ENCODE peak calls at places on chromosomes 12 and 14, in ten cellular contexts. One of them, this sample, is unnamed.

GRCh38 chr12:26128180-26128579 is 3.3 kb upstream of the BHLHE41 start:
- DNase-seq in breast epithelium: no peak
- DNase-seq in fibroblast of pulmonary artery: no peak
- DNase-seq in neural crest cell: no peak
- DNase-seq in nephron progenitor cell: no peak
- DNase-seq in midbrain: no peak
- DNase-seq in fibroblast of lung: no peak
- DNase-seq in T-helper 2 cell: no peak
- DNase-seq in transverse colon: no peak
- DNase-seq in AG04450: no peak
- DNase-seq in this sample: no peak

GRCh38 chr12:12887471-12887870 is 3.9 kb upstream of the GPRC5A start:
- DNase-seq in breast epithelium: no peak
- DNase-seq in T-helper 2 cell: no peak
- DNase-seq in midbrain: no peak
- DNase-seq in AG04450: no peak
- DNase-seq in neural crest cell: no peak
- DNase-seq in fibroblast of pulmonary artery: no peak
- DNase-seq in fibroblast of lung: no peak
- DNase-seq in transverse colon: no peak
- DNase-seq in nephron progenitor cell: no peak
- DNase-seq in this sample: no peak

GRCh38 chr14:90693413-90693812 is 122.8 kb downstream of the TTC7B start:
- DNase-seq in AG04450: no peak
- DNase-seq in transverse colon: no peak
- DNase-seq in fibroblast of pulmonary artery: no peak
- DNase-seq in neural crest cell: no peak
- DNase-seq in breast epithelium: no peak
- DNase-seq in nephron progenitor cell: no peak
- DNase-seq in midbrain: no peak
- DNase-seq in fibroblast of lung: no peak
- DNase-seq in T-helper 2 cell: no peak
- DNase-seq in this sample: no peak

GRCh38 chr12:615620-616019 is 47.6 kb downstream of the NINJ2 start:
- DNase-seq in T-helper 2 cell: no peak
- DNase-seq in breast epithelium: no peak
- DNase-seq in neural crest cell: no peak
- DNase-seq in AG04450: no peak
- DNase-seq in fibroblast of lung: no peak
- DNase-seq in fibroblast of pulmonary artery: peak; percentile 25
- DNase-seq in midbrain: no peak
- DNase-seq in nephron progenitor cell: no peak
- DNase-seq in transverse colon: no peak
- DNase-seq in this sample: no peak

GRCh38 chr12:80441921-80442320 is 2.1 kb upstream of the PTPRQ start:
- DNase-seq in neural crest cell: no peak
- DNase-seq in T-helper 2 cell: no peak
- DNase-seq in fibroblast of lung: peak; percentile 95
- DNase-seq in breast epithelium: no peak
- DNase-seq in nephron progenitor cell: no peak
- DNase-seq in midbrain: no peak
- DNase-seq in fibroblast of pulmonary artery: peak; percentile 76
- DNase-seq in AG04450: no peak
- DNase-seq in transverse colon: no peak
- DNase-seq in this sample: peak; percentile 14

GRCh38 chr12:68012712-68013111 is 23.5 kb downstream of the IFNG-AS1 start:
- DNase-seq in fibroblast of pulmonary artery: no peak
- DNase-seq in nephron progenitor cell: no peak
- DNase-seq in AG04450: no peak
- DNase-seq in T-helper 2 cell: no peak
- DNase-seq in fibroblast of lung: no peak
- DNase-seq in transverse colon: no peak
- DNase-seq in midbrain: no peak
- DNase-seq in breast epithelium: no peak
- DNase-seq in neural crest cell: no peak
- DNase-seq in this sample: no peak

GRCh38 chr12:25058619-25059018 is 109.7 kb upstream of the BCAT1 start:
- DNase-seq in transverse colon: no peak
- DNase-seq in nephron progenitor cell: no peak
- DNase-seq in breast epithelium: no peak
- DNase-seq in T-helper 2 cell: peak; percentile 16
- DNase-seq in AG04450: no peak
- DNase-seq in midbrain: no peak
- DNase-seq in fibroblast of pulmonary artery: no peak
- DNase-seq in fibroblast of lung: no peak
- DNase-seq in neural crest cell: no peak
- DNase-seq in this sample: no peak

GRCh38 chr12:98355322-98355721 is 160.1 kb upstream of the TMPO start:
- DNase-seq in neural crest cell: no peak
- DNase-seq in nephron progenitor cell: no peak
- DNase-seq in fibroblast of pulmonary artery: peak; percentile 46
- DNase-seq in midbrain: no peak
- DNase-seq in T-helper 2 cell: no peak
- DNase-seq in fibroblast of lung: peak; percentile 79
- DNase-seq in AG04450: no peak
- DNase-seq in transverse colon: no peak
- DNase-seq in breast epithelium: no peak
- DNase-seq in this sample: peak; percentile 40

GRCh38 chr12:89927226-89927698 is 218.6 kb upstream of the ATP2B1 start:
- DNase-seq in midbrain: no peak
- DNase-seq in fibroblast of lung: no peak
- DNase-seq in breast epithelium: no peak
- DNase-seq in transverse colon: no peak
- DNase-seq in neural crest cell: no peak
- DNase-seq in T-helper 2 cell: no peak
- DNase-seq in fibroblast of pulmonary artery: no peak
- DNase-seq in AG04450: no peak
- DNase-seq in nephron progenitor cell: no peak
- DNase-seq in this sample: no peak

GRCh38 chr12:39620664-39621658 is 1.4 kb upstream of the ABCD2 start:
- DNase-seq in AG04450: no peak
- DNase-seq in transverse colon: peak; percentile 16
- DNase-seq in midbrain: no peak
- DNase-seq in fibroblast of pulmonary artery: peak; percentile 14
- DNase-seq in nephron progenitor cell: no peak
- DNase-seq in T-helper 2 cell: peak; percentile 84
- DNase-seq in neural crest cell: no peak
- DNase-seq in fibroblast of lung: peak; percentile 23
- DNase-seq in breast epithelium: no peak
- DNase-seq in this sample: no peak

GRCh38 chr12:48925218-48925871 is at the start of gene FKBP11:
- DNase-seq in nephron progenitor cell: peak; percentile 59
- DNase-seq in T-helper 2 cell: peak; percentile 81
- DNase-seq in breast epithelium: peak; percentile 63
- DNase-seq in transverse colon: peak; percentile 78
- DNase-seq in midbrain: no peak
- DNase-seq in fibroblast of pulmonary artery: peak; percentile 57
- DNase-seq in fibroblast of lung: peak; percentile 58
- DNase-seq in AG04450: no peak
- DNase-seq in neural crest cell: peak; percentile 12
- DNase-seq in this sample: peak; percentile 61

GRCh38 chr14:86935241-86935640 is 1057.7 kb downstream of the GALC start:
- DNase-seq in nephron progenitor cell: no peak
- DNase-seq in fibroblast of pulmonary artery: no peak
- DNase-seq in AG04450: no peak
- DNase-seq in T-helper 2 cell: no peak
- DNase-seq in transverse colon: no peak
- DNase-seq in fibroblast of lung: peak; percentile 91
- DNase-seq in breast epithelium: no peak
- DNase-seq in midbrain: no peak
- DNase-seq in neural crest cell: no peak
- DNase-seq in this sample: no peak

GRCh38 chr14:50954811-50955372 is 10.6 kb upstream of the PYGL start:
- DNase-seq in AG04450: no peak
- DNase-seq in fibroblast of pulmonary artery: peak; percentile 83
- DNase-seq in neural crest cell: no peak
- DNase-seq in midbrain: peak; percentile 52
- DNase-seq in T-helper 2 cell: peak; percentile 13
- DNase-seq in transverse colon: no peak
- DNase-seq in fibroblast of lung: peak; percentile 69
- DNase-seq in nephron progenitor cell: no peak
- DNase-seq in breast epithelium: no peak
- DNase-seq in this sample: peak; percentile 73

This sample was measured in HCEC 1CT.